ENCODE peak calls at places on chromosomes 7 and 10, in nine cellular contexts. A is astrocyte, E is mammary epithelial cell, T is ovary, D is spleen, I is cardiac muscle cell, F is upper lobe of right lung, X is stomach, N is GM23338. K is an unnamed sample.
A peak's percentile ranks its signal among the peaks of the same experiment; 100 is the strongest.

GRCh38 chr10:42883993-42884983 is 101.7 kb downstream of the BMS1 start:
- DNase-seq in A (no peak), E (no peak), T (no peak), D (no peak), I (no peak), F (peak; percentile 52), X (no peak), N (no peak), K (no peak)

GRCh38 chr10:86690657-86691084 is 22.4 kb downstream of the LDB3 start:
- DNase-seq in A (no peak), E (no peak), T (no peak), D (no peak), I (no peak), F (no peak), X (no peak), N (no peak), K (no peak)

GRCh38 chr10:72066318-72067284 is 21.8 kb downstream of the SPOCK2 start:
- DNase-seq in A (no peak), E (no peak), T (peak; percentile 71), D (peak; percentile 66), I (peak; percentile 65), F (no peak), X (no peak), N (no peak), K (no peak)

GRCh38 chr10:113084031-113084430 is 134.0 kb downstream of the TCF7L2 start:
- DNase-seq in A (no peak), E (no peak), T (no peak), D (no peak), I (no peak), F (no peak), X (no peak), N (no peak), K (no peak)

GRCh38 chr7:43439631-43440401 is 143.1 kb upstream of the STK17A start:
- DNase-seq in A (peak; percentile 25), E (peak; percentile 26), T (no peak), D (peak; percentile 83), I (peak; percentile 67), F (peak; percentile 70), X (peak; percentile 29), N (peak; percentile 91), K (no peak)

GRCh38 chr10:78004215-78005026 is 24.9 kb downstream of the POLR3A start:
- DNase-seq in A (no peak), E (no peak), T (no peak), D (no peak), I (no peak), F (no peak), X (no peak), N (no peak), K (no peak)

GRCh38 chr7:152674860-152675760 is 831 bp downstream of the XRCC2 start:
- DNase-seq in A (no peak), E (peak; percentile 20), T (no peak), D (no peak), I (peak; percentile 66), F (no peak), X (no peak), N (peak; percentile 55), K (no peak)

GRCh38 chr10:36171546-36171945 is 529.5 kb upstream of the FZD8 start:
- DNase-seq in A (no peak), E (peak; percentile 9), T (no peak), D (no peak), I (no peak), F (no peak), X (no peak), N (peak; percentile 36), K (no peak)

GRCh38 chr7:35697414-35698175 is 2.7 kb upstream of the HERPUD2 start:
- DNase-seq in A (peak; percentile 54), E (peak; percentile 65), T (no peak), D (no peak), I (peak; percentile 67), F (no peak), X (no peak), N (no peak), K (no peak)

GRCh38 chr7:159158888-159159405 is 14.3 kb upstream of the VIPR2 start:
- DNase-seq in A (no peak), E (no peak), T (no peak), D (no peak), I (no peak), F (no peak), X (no peak), N (no peak), K (no peak)

GRCh38 chr7:5420841-5421625 is 2.6 kb downstream of the TNRC18 start:
- DNase-seq in A (no peak), E (peak; percentile 31), T (no peak), D (peak; percentile 89), I (no peak), F (peak; percentile 77), X (peak; percentile 35), N (no peak), K (no peak)

GRCh38 chr10:99395750-99396445 is 34.5 kb downstream of the GOT1 start:
- DNase-seq in A (peak; percentile 83), E (peak; percentile 82), T (no peak), D (no peak), I (peak; percentile 85), F (no peak), X (no peak), N (no peak), K (no peak)

GRCh38 chr10:107091126-107091525 is 73.4 kb downstream of the SORCS1 start:
- DNase-seq in A (no peak), E (no peak), T (no peak), D (no peak), I (no peak), F (no peak), X (no peak), N (no peak), K (no peak)

GRCh38 chr7:50677279-50677996 is 105.3 kb downstream of the GRB10 start:
- DNase-seq in A (no peak), E (no peak), T (no peak), D (no peak), I (no peak), F (no peak), X (no peak), N (no peak), K (no peak)

GRCh38 chr10:3808689-3809199 is 23.7 kb upstream of the KLF6 start:
- DNase-seq in A (no peak), E (no peak), T (no peak), D (no peak), I (no peak), F (no peak), X (no peak), N (no peak), K (no peak)

GRCh38 chr7:139823855-139824670 is 5.0 kb upstream of the TBXAS1 start:
- DNase-seq in A (peak; percentile 11), E (no peak), T (peak; percentile 20), D (no peak), I (peak; percentile 67), F (no peak), X (no peak), N (no peak), K (no peak)

GRCh38 chr7:28228386-28228785 is 47.8 kb upstream of the JAZF1 start:
- DNase-seq in A (no peak), E (no peak), T (no peak), D (no peak), I (peak; percentile 7), F (no peak), X (no peak), N (no peak), K (no peak)

GRCh38 chr7:154409703-154410311 is 357.6 kb downstream of the DPP6 start:
- DNase-seq in A (peak; percentile 1), E (peak; percentile 0), T (no peak), D (no peak), I (peak; percentile 1), F (no peak), X (no peak), N (peak; percentile 5), K (no peak)

GRCh38 chr10:100192350-100192749 is 6.5 kb upstream of the ERLIN1 start:
- DNase-seq in A (no peak), E (no peak), T (no peak), D (no peak), I (no peak), F (no peak), X (no peak), N (no peak), K (no peak)

GRCh38 chr10:63627376-63627775 is 106.2 kb downstream of the REEP3 start:
- DNase-seq in A (no peak), E (no peak), T (no peak), D (no peak), I (no peak), F (no peak), X (no peak), N (no peak), K (no peak)

DNA sequence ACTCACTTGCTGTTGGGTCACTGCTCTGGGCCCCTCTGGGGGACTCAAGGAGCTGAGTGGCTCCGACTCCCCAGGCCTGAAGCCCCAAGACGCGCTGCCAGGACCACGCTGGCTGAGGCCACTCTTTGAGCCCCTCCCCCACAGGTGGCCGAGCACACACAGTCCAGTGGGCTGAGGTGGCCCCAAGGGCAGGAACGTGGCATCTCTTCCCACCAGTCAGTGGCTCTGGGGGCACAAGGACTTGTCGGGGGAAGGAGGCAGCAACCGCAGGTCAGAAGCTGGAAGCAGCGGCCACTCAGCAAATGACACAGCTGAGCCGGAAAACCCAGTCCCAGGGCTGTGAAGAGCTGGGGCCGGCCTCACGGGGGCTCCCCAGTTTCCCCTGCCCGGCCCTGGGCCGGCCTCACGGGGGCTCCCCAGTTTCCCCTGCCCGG is 24.1 kb downstream of the GRIFIN start:
- DNase-seq in A (no peak), E (no peak), T (no peak), D (peak; percentile 78), I (peak; percentile 11), F (peak; percentile 65), X (no peak), N (peak; percentile 51), K (no peak)
- H3K4me3 ChIP-seq in A (no peak overlapping the region), E (no peak overlapping the region), T (peak overlapping the region; percentile 12), D (peak overlapping the region; percentile 40), I (no peak overlapping the region), F (peak overlapping the region; percentile 33), X (peak overlapping the region; percentile 30), N (no peak overlapping the region), K (peak overlapping the region; percentile 72)

DNA sequence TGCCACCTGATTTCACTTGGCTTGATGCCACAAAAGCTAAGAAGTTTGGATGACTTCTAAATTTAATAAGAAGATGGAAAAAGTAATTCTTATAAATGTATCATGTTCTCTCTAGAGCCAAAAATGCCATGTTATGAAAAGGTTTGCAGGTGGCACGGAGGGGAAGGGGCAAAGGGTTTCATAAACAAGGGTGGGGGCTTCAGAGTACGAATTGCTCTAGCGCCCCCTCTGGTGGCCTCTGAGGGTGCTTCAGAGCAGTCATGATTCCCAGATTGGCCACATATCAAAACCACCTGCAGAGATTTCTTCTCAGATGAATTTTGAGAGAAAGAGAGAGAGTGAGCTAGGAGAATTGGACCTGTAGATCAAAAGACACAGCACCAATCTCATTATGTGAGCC is 208.6 kb upstream of the YAE1 start:
- DNase-seq in A (no peak), E (no peak), T (no peak), D (no peak), I (no peak), F (no peak), X (no peak), N (peak; percentile 78), K (no peak)
- TF ChIP-seq CTCF in A (no peak), E (peak; percentile 17), T (no peak), D (no peak), I (peak; percentile 24), F (peak; percentile 22), X (no peak), N (peak; percentile 76), K (no peak)

GRCh38 chr10:28250358-28250757 is 52.5 kb downstream of the MPP7 start:
- DNase-seq in A (peak; percentile 50), E (no peak), T (no peak), D (no peak), I (no peak), F (no peak), X (no peak), N (no peak), K (no peak)
- H3K27ac ChIP-seq in A (no peak overlapping the region), E (no peak overlapping the region), T (no peak overlapping the region), D (no peak overlapping the region), I (no peak overlapping the region), F (no peak overlapping the region), X (no peak overlapping the region), N (no peak overlapping the region), K (peak overlapping the region; percentile 3)

GRCh38 chr7:149321978-149322541 is 60.1 kb downstream of the ZNF783 start:
- DNase-seq in A (peak; percentile 14), E (no peak), T (no peak), D (no peak), I (peak; percentile 49), F (no peak), X (no peak), N (no peak), K (no peak)
- H3K4me3 ChIP-seq in A (peak overlapping the region; percentile 13), E (no peak overlapping the region), T (peak overlapping the region; percentile 31), D (peak overlapping the region; percentile 16), I (no peak overlapping the region), F (peak overlapping the region; percentile 27), X (peak overlapping the region; percentile 37), N (peak overlapping the region; percentile 31), K (peak overlapping the region; percentile 68)